ENCODE peak calls at places on chromosomes 6 and 20, in six cellular contexts. One of them, this sample, is unnamed.

GRCh38 chr20:57896017-57896416 is 186.2 kb upstream of the PMEPA1 start:
- DNase-seq in NCI-H1694: no peak
- DNase-seq in ACHN: no peak
- DNase-seq in activated CD4-positive, alpha-beta T cell treated with anti-CD3 and anti-CD28 coated beads, Interleukin-2, amount 50 U/mL, for 48 hours: no peak
- DNase-seq in CMK: no peak
- DNase-seq in frontal cortex: no peak
- DNase-seq in this sample: no peak

GRCh38 chr6:43836507-43836906 is 66.5 kb downstream of the VEGFA start:
- DNase-seq in ACHN: no peak
- DNase-seq in activated CD4-positive, alpha-beta T cell treated with anti-CD3 and anti-CD28 coated beads, Interleukin-2, amount 50 U/mL, for 48 hours: no peak
- DNase-seq in frontal cortex: no peak
- DNase-seq in NCI-H1694: no peak
- DNase-seq in CMK: peak
- DNase-seq in this sample: no peak

GRCh38 chr6:104936766-104937535 is 20.0 kb upstream of the LIN28B start:
- DNase-seq in CMK: no peak
- DNase-seq in frontal cortex: no peak
- DNase-seq in NCI-H1694: no peak
- DNase-seq in ACHN: no peak
- DNase-seq in activated CD4-positive, alpha-beta T cell treated with anti-CD3 and anti-CD28 coated beads, Interleukin-2, amount 50 U/mL, for 48 hours: no peak
- DNase-seq in this sample: no peak

GRCh38 chr6:44733868-44734267 is 346.4 kb downstream of the CDC5L start:
- DNase-seq in CMK: no peak
- DNase-seq in NCI-H1694: no peak
- DNase-seq in frontal cortex: no peak
- DNase-seq in ACHN: no peak
- DNase-seq in activated CD4-positive, alpha-beta T cell treated with anti-CD3 and anti-CD28 coated beads, Interleukin-2, amount 50 U/mL, for 48 hours: no peak
- DNase-seq in this sample: no peak

GRCh38 chr6:139219746-139220145 is 72.1 kb downstream of the TXLNB start:
- DNase-seq in CMK: no peak
- DNase-seq in ACHN: no peak
- DNase-seq in frontal cortex: no peak
- DNase-seq in activated CD4-positive, alpha-beta T cell treated with anti-CD3 and anti-CD28 coated beads, Interleukin-2, amount 50 U/mL, for 48 hours: no peak
- DNase-seq in NCI-H1694: no peak
- DNase-seq in this sample: no peak

GRCh38 chr20:36644032-36644712 is 1.8 kb downstream of the SLA2 start:
- DNase-seq in ACHN: no peak
- DNase-seq in CMK: no peak
- DNase-seq in NCI-H1694: no peak
- DNase-seq in activated CD4-positive, alpha-beta T cell treated with anti-CD3 and anti-CD28 coated beads, Interleukin-2, amount 50 U/mL, for 48 hours: peak
- DNase-seq in frontal cortex: no peak
- DNase-seq in this sample: no peak

GRCh38 chr6:161128680-161129196 is 137.2 kb downstream of the MAP3K4 start:
- DNase-seq in NCI-H1694: no peak
- DNase-seq in CMK: no peak
- DNase-seq in frontal cortex: no peak
- DNase-seq in activated CD4-positive, alpha-beta T cell treated with anti-CD3 and anti-CD28 coated beads, Interleukin-2, amount 50 U/mL, for 48 hours: peak
- DNase-seq in ACHN: no peak
- DNase-seq in this sample: peak

GRCh38 chr20:44370639-44371218 is 15.2 kb downstream of the HNF4A start:
- DNase-seq in ACHN: no peak
- DNase-seq in frontal cortex: no peak
- DNase-seq in NCI-H1694: no peak
- DNase-seq in activated CD4-positive, alpha-beta T cell treated with anti-CD3 and anti-CD28 coated beads, Interleukin-2, amount 50 U/mL, for 48 hours: no peak
- DNase-seq in CMK: no peak
- DNase-seq in this sample: no peak

GRCh38 chr6:11427827-11428245 is 109.7 kb upstream of the TMEM170B start:
- DNase-seq in CMK: no peak
- DNase-seq in frontal cortex: no peak
- DNase-seq in NCI-H1694: no peak
- DNase-seq in ACHN: no peak
- DNase-seq in activated CD4-positive, alpha-beta T cell treated with anti-CD3 and anti-CD28 coated beads, Interleukin-2, amount 50 U/mL, for 48 hours: no peak
- DNase-seq in this sample: no peak

GRCh38 chr6:136304410-136304809 is 14.8 kb upstream of the BCLAF1 start:
- DNase-seq in frontal cortex: no peak
- DNase-seq in ACHN: no peak
- DNase-seq in NCI-H1694: no peak
- DNase-seq in activated CD4-positive, alpha-beta T cell treated with anti-CD3 and anti-CD28 coated beads, Interleukin-2, amount 50 U/mL, for 48 hours: no peak
- DNase-seq in CMK: no peak
- DNase-seq in this sample: no peak

GRCh38 chr20:58876437-58876836 is 23.9 kb downstream of the GNAS start:
- DNase-seq in ACHN: no peak
- DNase-seq in CMK: no peak
- DNase-seq in NCI-H1694: no peak
- DNase-seq in activated CD4-positive, alpha-beta T cell treated with anti-CD3 and anti-CD28 coated beads, Interleukin-2, amount 50 U/mL, for 48 hours: no peak
- DNase-seq in frontal cortex: no peak
- DNase-seq in this sample: no peak

GRCh38 chr6:84618836-84619235 is 145.6 kb downstream of the TBX18 start:
- DNase-seq in ACHN: no peak
- DNase-seq in CMK: no peak
- DNase-seq in frontal cortex: no peak
- DNase-seq in NCI-H1694: no peak
- DNase-seq in activated CD4-positive, alpha-beta T cell treated with anti-CD3 and anti-CD28 coated beads, Interleukin-2, amount 50 U/mL, for 48 hours: no peak
- DNase-seq in this sample: no peak

GRCh38 chr6:147699637-147700036 is 191.1 kb downstream of the SAMD5 start:
- DNase-seq in CMK: no peak
- DNase-seq in activated CD4-positive, alpha-beta T cell treated with anti-CD3 and anti-CD28 coated beads, Interleukin-2, amount 50 U/mL, for 48 hours: no peak
- DNase-seq in frontal cortex: no peak
- DNase-seq in NCI-H1694: no peak
- DNase-seq in ACHN: peak
- DNase-seq in this sample: peak

GRCh38 chr20:53949319-53949839 is 121.0 kb downstream of the BCAS1 start:
- DNase-seq in NCI-H1694: no peak
- DNase-seq in frontal cortex: peak
- DNase-seq in ACHN: no peak
- DNase-seq in activated CD4-positive, alpha-beta T cell treated with anti-CD3 and anti-CD28 coated beads, Interleukin-2, amount 50 U/mL, for 48 hours: peak
- DNase-seq in CMK: no peak
- DNase-seq in this sample: peak

GRCh38 chr6:78324213-78324612 is 543.1 kb upstream of the IRAK1BP1 start:
- DNase-seq in ACHN: no peak
- DNase-seq in CMK: no peak
- DNase-seq in NCI-H1694: no peak
- DNase-seq in activated CD4-positive, alpha-beta T cell treated with anti-CD3 and anti-CD28 coated beads, Interleukin-2, amount 50 U/mL, for 48 hours: no peak
- DNase-seq in frontal cortex: no peak
- DNase-seq in this sample: no peak

GRCh38 chr20:33370296-33370695 is 31.0 kb downstream of the CDK5RAP1 start:
- DNase-seq in frontal cortex: no peak
- DNase-seq in NCI-H1694: no peak
- DNase-seq in ACHN: peak
- DNase-seq in activated CD4-positive, alpha-beta T cell treated with anti-CD3 and anti-CD28 coated beads, Interleukin-2, amount 50 U/mL, for 48 hours: peak
- DNase-seq in CMK: no peak
- DNase-seq in this sample: no peak

GRCh38 chr6:26366504-26366903 is 1.5 kb downstream of the BTN3A2 start:
- DNase-seq in activated CD4-positive, alpha-beta T cell treated with anti-CD3 and anti-CD28 coated beads, Interleukin-2, amount 50 U/mL, for 48 hours: no peak
- DNase-seq in CMK: no peak
- DNase-seq in frontal cortex: no peak
- DNase-seq in ACHN: peak
- DNase-seq in NCI-H1694: no peak
- DNase-seq in this sample: no peak

GRCh38 chr6:16770701-16771569 is 9.7 kb upstream of the ATXN1 start:
- DNase-seq in CMK: peak
- DNase-seq in activated CD4-positive, alpha-beta T cell treated with anti-CD3 and anti-CD28 coated beads, Interleukin-2, amount 50 U/mL, for 48 hours: peak
- DNase-seq in NCI-H1694: peak
- DNase-seq in ACHN: peak
- DNase-seq in frontal cortex: no peak
- DNase-seq in this sample: peak

GRCh38 chr6:28914941-28915340 is 8.8 kb downstream of the TRIM27 start:
- DNase-seq in ACHN: no peak
- DNase-seq in CMK: no peak
- DNase-seq in activated CD4-positive, alpha-beta T cell treated with anti-CD3 and anti-CD28 coated beads, Interleukin-2, amount 50 U/mL, for 48 hours: no peak
- DNase-seq in frontal cortex: no peak
- DNase-seq in NCI-H1694: no peak
- DNase-seq in this sample: no peak

GRCh38 chr20:52497731-52498130 is 306.2 kb upstream of the ZFP64 start:
- DNase-seq in activated CD4-positive, alpha-beta T cell treated with anti-CD3 and anti-CD28 coated beads, Interleukin-2, amount 50 U/mL, for 48 hours: no peak
- DNase-seq in NCI-H1694: no peak
- DNase-seq in CMK: no peak
- DNase-seq in ACHN: no peak
- DNase-seq in frontal cortex: no peak
- DNase-seq in this sample: no peak

GRCh38 chr20:10800288-10800687 is 126.5 kb upstream of the JAG1 start:
- DNase-seq in frontal cortex: no peak
- DNase-seq in CMK: no peak
- DNase-seq in ACHN: no peak
- DNase-seq in NCI-H1694: no peak
- DNase-seq in activated CD4-positive, alpha-beta T cell treated with anti-CD3 and anti-CD28 coated beads, Interleukin-2, amount 50 U/mL, for 48 hours: no peak
- DNase-seq in this sample: no peak

This sample was measured in RKO.